ENCODE peak calls at places on chromosomes 13 and 19, in seven cellular contexts. L is OCI-LY7, E is fibroblast of villous mesenchyme, I is lower lobe of right lung, D is HCT116, S is astrocyte of the spinal cord, X is IMR-90. B is an unnamed sample.

GRCh38 chr13:21694831-21695230 is 24.0 kb downstream of the FGF9 start:
- DNase-seq in L (no peak), E (no peak), I (no peak), D (no peak), S (no peak), X (no peak), B (no peak)

GRCh38 chr19:50838239-50838638 is 4.9 kb upstream of the KLK15 start:
- DNase-seq in L (peak), E (no peak), I (no peak), D (peak), S (no peak), X (no peak), B (no peak)

GRCh38 chr13:113874177-113874576 is 10.3 kb upstream of the GAS6 start:
- DNase-seq in L (no peak), E (no peak), I (no peak), D (no peak), S (no peak), X (no peak), B (no peak)

GRCh38 chr19:30450101-30450500 is 77.9 kb downstream of the ZNF536 start:
- DNase-seq in L (no peak), E (no peak), I (no peak), D (no peak), S (peak), X (no peak), B (no peak)

GRCh38 chr19:47703301-47703700 is 9.9 kb upstream of the EHD2 start:
- DNase-seq in L (no peak), E (no peak), I (no peak), D (no peak), S (no peak), X (no peak), B (no peak)

GRCh38 chr19:16400911-16401675 is 70.7 kb downstream of the EPS15L1 start:
- DNase-seq in L (no peak), E (no peak), I (no peak), D (no peak), S (peak), X (peak), B (peak)

GRCh38 chr13:83485101-83485500 is 397.2 kb downstream of the SLITRK1 start:
- DNase-seq in L (no peak), E (no peak), I (no peak), D (no peak), S (no peak), X (no peak), B (no peak)

GRCh38 chr13:70407486-70407885 is 299.2 kb upstream of the KLHL1 start:
- DNase-seq in L (no peak), E (no peak), I (no peak), D (no peak), S (peak), X (no peak), B (no peak)

GRCh38 chr13:51804295-51805172 is 571 bp upstream of the DHRS12 start:
- DNase-seq in L (no peak), E (no peak), I (no peak), D (no peak), S (no peak), X (no peak), B (no peak)

GRCh38 chr19:28727133-28727834 is 485.7 kb downstream of the UQCRFS1 start:
- DNase-seq in L (no peak), E (no peak), I (no peak), D (no peak), S (no peak), X (no peak), B (peak)

GRCh38 chr13:76965759-76966421 is 17.6 kb downstream of the ACOD1 start:
- DNase-seq in L (no peak), E (peak), I (no peak), D (no peak), S (peak), X (peak), B (peak)

GRCh38 chr19:32233091-32233490 is 112.3 kb upstream of the ZNF507 start:
- DNase-seq in L (no peak), E (no peak), I (no peak), D (no peak), S (no peak), X (no peak), B (no peak)

GRCh38 chr19:48752511-48753365 is at the start of gene FUT1:
- DNase-seq in L (peak), E (peak), I (peak), D (peak), S (no peak), X (no peak), B (no peak)

GRCh38 chr19:1366899-1367870 is 16.5 kb upstream of the NDUFS7 start:
- DNase-seq in L (no peak), E (no peak), I (no peak), D (no peak), S (no peak), X (no peak), B (no peak)

GRCh38 chr13:107669356-107669755 is 546.0 kb downstream of the LIG4 start:
- DNase-seq in L (no peak), E (peak), I (no peak), D (no peak), S (peak), X (peak), B (peak)

GRCh38 chr19:33872445-33873320 is 76.0 kb downstream of the KCTD15 start:
- DNase-seq in L (no peak), E (no peak), I (no peak), D (no peak), S (no peak), X (no peak), B (no peak)

GRCh38 chr19:7792286-7792685 is 29.2 kb downstream of the CLEC4M start:
- DNase-seq in L (no peak), E (peak), I (no peak), D (no peak), S (no peak), X (peak), B (peak)

GRCh38 chr19:38722947-38723605 is 21.2 kb downstream of the CAPN12 start:
- DNase-seq in L (no peak), E (no peak), I (no peak), D (no peak), S (no peak), X (no peak), B (no peak)

GRCh38 chr13:102310691-102311432 is 91.0 kb downstream of the FGF14 start:
- DNase-seq in L (no peak), E (no peak), I (no peak), D (no peak), S (no peak), X (no peak), B (no peak)

GRCh38 chr13:78601124-78601885 is 2.0 kb downstream of the POU4F1 start:
- DNase-seq in L (no peak), E (peak), I (no peak), D (no peak), S (no peak), X (peak), B (no peak)
- H3K4me3 ChIP-seq in L (no peak), E (no peak), I (peak), D (no peak), S (no peak), X (no peak), B (no peak)

DNA sequence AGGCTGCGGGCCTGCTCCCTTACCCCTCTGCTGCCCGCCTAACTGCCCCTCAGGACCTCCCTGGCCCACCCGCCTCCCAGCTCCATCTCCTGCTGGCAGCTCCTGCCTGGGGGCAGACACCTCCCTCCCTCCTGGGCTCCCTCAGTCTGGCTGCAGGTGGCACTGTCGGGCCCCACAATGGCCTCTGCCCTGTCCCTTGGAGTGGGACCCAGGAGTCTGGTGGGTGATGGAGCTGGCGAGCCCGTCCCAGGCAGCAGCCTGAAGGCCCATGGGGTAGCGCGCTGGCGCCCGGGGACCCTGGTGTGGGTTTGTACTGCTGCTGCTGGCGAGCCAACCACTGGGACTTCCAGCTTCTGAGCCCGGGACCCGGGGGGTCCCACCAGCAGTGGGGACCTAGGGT is 83.6 kb downstream of the KDM4B start:
- DNase-seq in L (peak), E (no peak), I (no peak), D (no peak), S (no peak), X (no peak), B (no peak)
- TF ChIP-seq CTCF in L (peak), E (peak), I (no peak), D (peak), S (peak), X (no peak), B (no peak)

GRCh38 chr19:42191855-42192254 is 25.6 kb downstream of the DEDD2 start:
- DNase-seq in L (no peak), E (peak), I (no peak), D (peak), S (peak), X (peak), B (peak)
- H3K4me3 ChIP-seq in L (no peak), E (no peak), I (no peak), D (no peak), S (no peak), X (no peak), B (no peak)

GRCh38 chr19:45467456-45468158 is at the start of gene FOSB:
- DNase-seq in L (peak), E (peak), I (peak), D (peak), S (peak), X (peak), B (peak)
- TF ChIP-seq CTCF in L (no peak), E (peak), I (no peak), D (peak), S (peak), X (no peak), B (peak)

GRCh38 chr19:19538077-19538764 is at the start of gene CILP2:
- DNase-seq in L (peak), E (no peak), I (peak), D (no peak), S (no peak), X (no peak), B (no peak)
- H3K4me3 ChIP-seq in L (no peak), E (peak), I (peak), D (peak), S (no peak), X (no peak), B (peak)

GRCh38 chr19:52959613-52960295 is 2.9 kb downstream of the ZNF816 start:
- DNase-seq in L (no peak), E (no peak), I (no peak), D (no peak), S (no peak), X (no peak), B (no peak)
- TF ChIP-seq CTCF in L (no peak), E (no peak), I (no peak), D (no peak), S (no peak), X (no peak), B (no peak)

B was measured in fibroblast of the aortic adventitia.